ENCODE peak calls at places on chromosomes 1 and 21, in five cellular contexts. W is GM12878, U is A549, J is sigmoid colon, E is transverse colon. I is an unnamed sample.

GRCh38 chr1:206002833-206003532 is at the start of gene RAB7B:
- DNase-seq in U (no peak), J (peak), W (no peak), E (peak), I (peak)

GRCh38 chr1:85133565-85134159 is 67.2 kb downstream of the SYDE2 start:
- DNase-seq in E (no peak), W (no peak), U (no peak), J (no peak), I (no peak)

GRCh38 chr21:45329261-45330074 is 41.8 kb upstream of the POFUT2 start:
- DNase-seq in E (no peak), U (peak), J (peak), W (no peak), I (no peak)

GRCh38 chr21:45767071-45768006 is 123.8 kb downstream of the PCBP3 start:
- DNase-seq in E (no peak), J (no peak), U (no peak), W (no peak), I (no peak)

GRCh38 chr1:231954751-231955150 is 328.2 kb downstream of the DISC1 start:
- DNase-seq in W (no peak), J (no peak), E (no peak), U (no peak), I (no peak)

GRCh38 chr1:236120725-236121153 is 21.6 kb upstream of the GPR137B start:
- DNase-seq in U (no peak), E (no peak), J (no peak), W (peak), I (no peak)

GRCh38 chr1:154948079-154948478 is 7.8 kb downstream of the PBXIP1 start:
- DNase-seq in E (no peak), U (no peak), J (no peak), W (no peak), I (no peak)

GRCh38 chr1:117061986-117062415 is 1.9 kb downstream of the TTF2 start:
- DNase-seq in E (no peak), U (no peak), J (no peak), W (peak), I (no peak)

GRCh38 chr1:43156026-43156425 is 16.1 kb downstream of the EBNA1BP2 start:
- DNase-seq in J (no peak), W (no peak), U (no peak), E (no peak), I (no peak)

GRCh38 chr1:59043796-59044195 is 253.1 kb upstream of the FGGY start:
- DNase-seq in E (peak), J (peak), W (no peak), U (peak), I (peak)

GRCh38 chr1:157992031-157992568 is 1.3 kb upstream of the KIRREL1 start:
- DNase-seq in U (peak), E (peak), J (peak), W (no peak), I (peak)

GRCh38 chr1:154759196-154759595 is 110.9 kb downstream of the KCNN3 start:
- DNase-seq in U (no peak), W (no peak), J (peak), E (no peak), I (no peak)

GRCh38 chr1:115545791-115546733 is 95.7 kb upstream of the VANGL1 start:
- DNase-seq in E (peak), J (no peak), W (no peak), U (peak), I (no peak)
- TF ChIP-seq EP300 in E (no peak), J (no peak), W (no peak), U (no peak), I (no peak)

GRCh38 chr1:166579835-166580488 is 259.3 kb upstream of the POGK start:
- DNase-seq in E (no peak), J (no peak), U (no peak), W (no peak), I (no peak)
- TF ChIP-seq EP300 in E (no peak), J (no peak), U (no peak), W (no peak), I (no peak)

GRCh38 chr1:113980120-113980519 is 846 bp downstream of the OLFML3 start:
- DNase-seq in J (peak), U (no peak), E (peak), W (no peak), I (peak)

GRCh38 chr1:113976609-113977278 is 2.5 kb upstream of the OLFML3 start:
- DNase-seq in J (no peak), W (no peak), E (no peak), U (no peak), I (no peak)

GRCh38 chr1:113975211-113975895 is 3.9 kb upstream of the OLFML3 start:
- DNase-seq in J (no peak), E (no peak), W (no peak), U (no peak), I (no peak)

GRCh38 chr1:113981962-113982931 is 3.0 kb downstream of the OLFML3 start:
- DNase-seq in U (no peak), W (no peak), E (peak), J (peak), I (peak)

GRCh38 chr1:113978863-113979702 is at the start of gene OLFML3:
- DNase-seq in U (peak), E (peak), W (peak), J (peak), I (peak)
- TF ChIP-seq EP300 in U (no peak), E (no peak), W (no peak), J (peak), I (peak)

GRCh38 chr1:229844675-229845074 is 218.6 kb downstream of the URB2 start:
- DNase-seq in J (no peak), E (peak), W (no peak), U (no peak), I (no peak)
- TF ChIP-seq EP300 in J (no peak), E (no peak), W (no peak), U (no peak), I (no peak)

GRCh38 chr1:20530901-20531300 is 21.5 kb upstream of the FAM43B start:
- DNase-seq in U (peak), W (no peak), E (no peak), J (no peak), I (no peak)
- TF ChIP-seq EP300 in U (no peak), W (no peak), E (no peak), J (no peak), I (no peak)

GRCh38 chr1:156751724-156752481 is 428 bp upstream of the HDGF start:
- DNase-seq in E (peak), W (peak), U (peak), J (peak), I (peak)
- TF ChIP-seq EP300 in E (no peak), W (no peak), U (no peak), J (no peak), I (peak)